ENCODE peak calls at places on chromosomes 11 and 22, in six cellular contexts. I is IMR-90, C is trophoblast cell, S is H9, V is mesendoderm, P is H1. U is an unnamed sample.

GRCh38 chr11:35784699-35785098 is 122.1 kb downstream of the TRIM44 start:
- DNase-seq in C (no peak), S (no peak), V (no peak), P (no peak), I (no peak), U (no peak)

GRCh38 chr11:112238041-112238440 is 11.8 kb downstream of the PTS start:
- DNase-seq in C (no peak), S (no peak), V (no peak), P (no peak), I (no peak), U (no peak)

GRCh38 chr22:47055461-47055860 is 293.0 kb downstream of the TBC1D22A start:
- DNase-seq in I (no peak), V (no peak), S (no peak), C (no peak), P (no peak), U (no peak)

GRCh38 chr11:34680918-34681554 is 60.1 kb downstream of the EHF start:
- DNase-seq in P (peak; percentile 5), V (peak; percentile 61), C (no peak), S (no peak), I (peak; percentile 78), U (no peak)

GRCh38 chr22:28958611-28959010 is 75.2 kb downstream of the ZNRF3 start:
- DNase-seq in C (no peak), P (no peak), V (no peak), I (peak; percentile 52), S (no peak), U (no peak)

GRCh38 chr22:39622881-39623367 is 52.4 kb downstream of the CACNA1I start:
- DNase-seq in S (peak; percentile 86), C (peak; percentile 20), I (peak; percentile 9), P (peak; percentile 59), V (peak; percentile 67), U (peak; percentile 45)

GRCh38 chr11:126917531-126918204 is 82.9 kb downstream of the KIRREL3 start:
- DNase-seq in S (peak; percentile 16), I (peak; percentile 99), P (no peak), C (peak; percentile 90), V (peak; percentile 78), U (no peak)

GRCh38 chr11:78344676-78345075 is 72.9 kb downstream of the GAB2 start:
- DNase-seq in S (no peak), I (no peak), C (no peak), P (no peak), V (no peak), U (no peak)

GRCh38 chr11:66850235-66850587 is 6.7 kb upstream of the LRFN4 start:
- DNase-seq in V (no peak), C (no peak), P (no peak), S (no peak), I (no peak), U (no peak)

GRCh38 chr11:9802291-9802861 is 138.5 kb downstream of the SWAP70 start:
- DNase-seq in C (peak; percentile 29), S (no peak), I (peak; percentile 91), P (no peak), V (peak; percentile 84), U (no peak)

GRCh38 chr11:103624708-103625623 is 411.5 kb upstream of the DDI1 start:
- DNase-seq in I (peak; percentile 98), S (no peak), C (peak; percentile 20), V (peak; percentile 93), P (no peak), U (no peak)

GRCh38 chr11:86205415-86206268 is 38.9 kb upstream of the EED start:
- DNase-seq in S (no peak), P (no peak), C (peak; percentile 62), I (no peak), V (no peak), U (no peak)

DNA sequence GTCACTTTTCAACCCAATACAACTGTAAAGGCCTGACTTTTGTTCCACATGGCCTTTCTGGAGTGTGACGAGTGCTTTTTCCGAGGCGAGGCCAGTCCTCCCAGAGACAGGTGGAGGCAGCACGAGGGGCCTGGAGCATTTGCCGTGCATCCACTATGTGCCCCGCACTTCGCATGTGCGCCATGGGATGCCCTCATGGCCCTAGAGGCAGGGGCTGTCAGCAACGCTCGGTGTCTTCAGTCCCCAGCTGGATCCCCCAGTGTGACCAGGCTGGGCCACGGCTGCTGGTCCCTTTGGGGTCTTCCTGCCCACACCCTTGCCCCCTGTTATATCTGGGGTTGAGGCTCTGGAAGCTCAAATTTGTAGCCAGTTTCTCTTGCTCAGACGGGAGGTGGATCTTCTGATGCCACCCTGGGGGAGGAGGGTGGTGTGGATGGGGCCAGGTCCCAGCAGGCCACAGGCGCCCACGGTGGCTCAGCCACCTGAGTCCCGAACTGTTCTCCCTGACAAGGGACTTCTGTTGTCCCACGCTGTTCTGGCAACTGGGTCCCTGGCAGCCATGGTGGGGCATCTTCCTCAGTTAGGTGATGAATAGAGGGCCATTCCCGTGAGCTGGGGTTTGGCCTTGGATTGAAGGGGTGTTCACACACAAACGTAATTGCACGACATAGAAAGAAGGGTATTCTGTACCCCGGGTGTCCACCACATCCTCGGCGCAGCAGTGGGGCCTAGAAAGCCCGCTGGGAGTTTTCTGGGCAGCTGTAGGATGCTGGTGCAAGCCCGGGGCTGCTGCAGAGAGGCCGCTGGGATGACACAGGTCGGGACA is 100.9 kb downstream of the CTTN start:
- DNase-seq in C (no peak), P (no peak), S (no peak), I (no peak), V (no peak), U (no peak)
- H2BK120ac ChIP-seq in C (no peak overlapping the region), P (no peak overlapping the region), S (no peak overlapping the region), I (no peak overlapping the region), V (no peak overlapping the region), U (no peak overlapping the region)

GRCh38 chr11:30487200-30487898 is 98.8 kb downstream of the MPPED2 start:
- DNase-seq in C (no peak), V (no peak), S (no peak), I (peak; percentile 40), P (no peak), U (no peak)
- H2BK120ac ChIP-seq in C (no peak overlapping the region), V (no peak overlapping the region), S (no peak overlapping the region), I (no peak overlapping the region), P (no peak overlapping the region), U (no peak overlapping the region)

DNA sequence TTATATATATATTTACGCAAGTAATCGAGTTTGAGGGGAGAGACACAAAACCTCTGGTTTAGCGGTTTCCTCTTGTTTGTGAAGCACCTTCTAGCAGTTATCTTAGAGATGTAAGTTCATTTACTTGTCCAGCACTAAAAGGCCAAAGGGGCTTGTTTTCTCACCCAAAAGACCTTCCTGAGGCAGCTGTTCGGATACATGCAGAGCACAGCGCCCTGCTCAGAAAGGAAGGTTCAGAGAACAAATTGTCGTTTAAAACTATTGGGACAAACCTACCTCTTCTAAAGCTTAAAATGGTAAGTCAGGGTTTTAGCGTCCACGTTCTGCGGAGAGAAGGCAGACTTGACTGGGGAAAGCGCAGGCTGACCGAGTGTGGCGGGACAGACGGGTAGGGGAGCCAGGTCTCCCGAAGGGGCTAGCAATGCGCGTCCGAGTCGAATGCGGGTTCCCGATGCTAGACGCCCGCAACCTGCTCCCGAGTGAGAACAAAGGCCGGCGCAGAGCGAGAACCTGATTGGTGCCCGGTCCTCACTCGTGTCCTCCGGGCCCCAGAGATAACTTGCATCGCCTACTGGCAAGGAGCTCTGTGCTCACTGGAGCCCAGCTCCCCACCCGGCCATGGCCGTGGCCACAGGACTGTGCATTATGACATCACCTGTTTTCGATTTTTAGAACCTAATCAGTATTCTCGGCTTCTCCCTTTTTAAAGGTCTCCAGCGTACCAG is 1.0 kb upstream of the SESN3 start:
- DNase-seq in I (no peak), S (peak; percentile 87), P (no peak), C (no peak), V (peak; percentile 70), U (no peak)
- H2BK120ac ChIP-seq in I (no peak overlapping the region), S (peak overlapping the region; percentile 92), P (peak overlapping the region; percentile 18), C (peak overlapping the region; percentile 86), V (no peak overlapping the region), U (no peak overlapping the region)

GRCh38 chr11:76713499-76713898 is 43.0 kb upstream of the LRRC32 start:
- DNase-seq in P (no peak), S (no peak), C (no peak), V (no peak), I (no peak), U (no peak)
- H2BK120ac ChIP-seq in P (no peak overlapping the region), S (no peak overlapping the region), C (no peak overlapping the region), V (no peak overlapping the region), I (no peak overlapping the region), U (no peak overlapping the region)

GRCh38 chr11:76806608-76807205 is 23.6 kb downstream of the TSKU start:
- DNase-seq in I (no peak), C (no peak), P (no peak), S (no peak), V (no peak), U (no peak)

GRCh38 chr11:76807206-76807875 is 24.2 kb downstream of the TSKU start:
- DNase-seq in C (peak; percentile 61), I (peak; percentile 69), V (peak; percentile 92), P (no peak), S (peak; percentile 91), U (peak; percentile 88)

GRCh38 chr11:76803811-76804600 is 20.9 kb downstream of the TSKU start:
- DNase-seq in P (no peak), I (peak; percentile 46), C (no peak), V (no peak), S (no peak), U (no peak)

GRCh38 chr11:76806131-76806530 is 23.0 kb downstream of the TSKU start:
- DNase-seq in C (no peak), S (no peak), P (no peak), V (no peak), I (no peak), U (no peak)

GRCh38 chr11:76805206-76805913 is 22.2 kb downstream of the TSKU start:
- DNase-seq in S (no peak), I (peak; percentile 60), P (no peak), V (no peak), C (peak; percentile 41), U (no peak)
- H2BK120ac ChIP-seq in S (no peak overlapping the region), I (peak overlapping the region; percentile 3), P (no peak overlapping the region), V (no peak overlapping the region), C (no peak overlapping the region), U (no peak overlapping the region)

DNA sequence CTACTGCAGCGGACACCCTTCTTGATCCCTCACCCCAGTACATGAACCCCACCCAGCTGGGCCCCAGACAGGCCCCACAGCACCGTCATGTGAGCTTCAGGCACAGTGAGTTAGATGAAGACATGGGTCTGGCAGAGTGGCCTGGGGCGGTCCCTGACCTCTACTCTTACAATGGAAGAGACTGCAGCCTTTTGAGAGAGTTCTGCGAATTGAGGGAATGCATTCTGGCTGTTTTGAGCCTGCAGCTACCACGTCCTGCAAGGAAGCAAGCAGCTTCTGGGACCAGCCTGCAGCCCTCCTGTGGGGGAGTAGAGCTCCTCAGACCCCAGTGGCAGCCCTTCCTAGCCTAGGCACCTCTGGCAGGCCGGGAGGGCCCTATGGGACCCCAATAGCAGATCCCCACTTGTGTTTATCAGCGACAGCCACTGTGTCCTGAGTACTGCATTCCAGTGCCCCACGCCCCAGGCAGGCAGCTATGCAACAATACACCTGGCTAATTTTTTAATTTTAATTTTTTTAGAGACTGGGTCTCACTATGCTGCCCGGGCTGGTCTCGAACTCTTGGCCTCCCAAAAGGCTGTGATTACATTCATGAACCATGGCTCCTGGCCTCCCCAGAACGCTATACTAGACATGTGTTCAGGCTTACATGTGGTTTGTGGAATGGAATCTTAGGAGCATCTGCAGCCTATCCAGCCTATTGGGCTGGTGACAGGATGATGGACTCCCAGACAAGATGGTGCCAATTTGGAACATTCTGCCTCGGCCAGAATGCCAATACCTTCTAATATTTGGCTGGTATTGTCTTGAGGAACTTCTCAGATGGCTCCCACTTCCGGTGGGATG is 705 bp upstream of the SLC7A4 start:
- DNase-seq in S (no peak), I (no peak), C (peak; percentile 74), V (no peak), P (no peak), U (peak; percentile 26)
- H2BK120ac ChIP-seq in S (no peak overlapping the region), I (no peak overlapping the region), C (peak overlapping the region; percentile 85), V (no peak overlapping the region), P (no peak overlapping the region), U (no peak overlapping the region)

U was measured in neuronal stem cell.